ENCODE peak calls at places on chromosomes 6 and 20, in seven cellular contexts. One of them, this sample, is unnamed.

GRCh38 chr20:60921021-60921622 is 330.9 kb upstream of the CDH4 start:
- DNase-seq in cardiac fibroblast: peak; percentile 40
- DNase-seq in AG04450: no peak
- DNase-seq in heart right ventricle: peak; percentile 43
- DNase-seq in NB4: no peak
- DNase-seq in brain microvascular endothelial cell: no peak
- DNase-seq in CD8-positive, alpha-beta T cell: no peak
- DNase-seq in this sample: no peak

GRCh38 chr20:50295762-50296449 is 105.3 kb downstream of the CEBPB start:
- DNase-seq in cardiac fibroblast: no peak
- DNase-seq in CD8-positive, alpha-beta T cell: no peak
- DNase-seq in NB4: no peak
- DNase-seq in brain microvascular endothelial cell: no peak
- DNase-seq in AG04450: no peak
- DNase-seq in heart right ventricle: no peak
- DNase-seq in this sample: no peak

GRCh38 chr6:21987501-21987957 is 309.3 kb downstream of the PRL start:
- DNase-seq in cardiac fibroblast: peak; percentile 94
- DNase-seq in CD8-positive, alpha-beta T cell: no peak
- DNase-seq in heart right ventricle: peak; percentile 43
- DNase-seq in NB4: peak; percentile 82
- DNase-seq in AG04450: peak; percentile 86
- DNase-seq in brain microvascular endothelial cell: peak; percentile 97
- DNase-seq in this sample: peak; percentile 63

GRCh38 chr6:130927305-130927704 is 100.1 kb downstream of the SMLR1 start:
- DNase-seq in CD8-positive, alpha-beta T cell: no peak
- DNase-seq in AG04450: no peak
- DNase-seq in NB4: peak; percentile 13
- DNase-seq in brain microvascular endothelial cell: no peak
- DNase-seq in heart right ventricle: no peak
- DNase-seq in cardiac fibroblast: no peak
- DNase-seq in this sample: no peak

GRCh38 chr6:3209114-3210023 is 18.1 kb downstream of the TUBB2B start:
- DNase-seq in cardiac fibroblast: peak; percentile 98
- DNase-seq in AG04450: peak; percentile 68
- DNase-seq in brain microvascular endothelial cell: peak; percentile 98
- DNase-seq in CD8-positive, alpha-beta T cell: no peak
- DNase-seq in NB4: peak; percentile 40
- DNase-seq in heart right ventricle: no peak
- DNase-seq in this sample: peak; percentile 99

GRCh38 chr20:35320396-35321126 is 28.3 kb upstream of the FAM83C start:
- DNase-seq in heart right ventricle: no peak
- DNase-seq in NB4: no peak
- DNase-seq in CD8-positive, alpha-beta T cell: no peak
- DNase-seq in cardiac fibroblast: peak; percentile 84
- DNase-seq in AG04450: no peak
- DNase-seq in brain microvascular endothelial cell: peak; percentile 95
- DNase-seq in this sample: peak; percentile 82

GRCh38 chr6:26394289-26394688 is 7.8 kb upstream of the BTN3A1 start:
- DNase-seq in brain microvascular endothelial cell: peak; percentile 86
- DNase-seq in NB4: no peak
- DNase-seq in heart right ventricle: no peak
- DNase-seq in AG04450: peak; percentile 32
- DNase-seq in cardiac fibroblast: peak; percentile 88
- DNase-seq in CD8-positive, alpha-beta T cell: no peak
- DNase-seq in this sample: peak; percentile 87

GRCh38 chr20:4956200-4956810 is 45.0 kb downstream of the SLC23A2 start:
- DNase-seq in AG04450: no peak
- DNase-seq in NB4: peak; percentile 82
- DNase-seq in cardiac fibroblast: peak; percentile 79
- DNase-seq in heart right ventricle: no peak
- DNase-seq in brain microvascular endothelial cell: no peak
- DNase-seq in CD8-positive, alpha-beta T cell: no peak
- DNase-seq in this sample: peak; percentile 30

GRCh38 chr20:58822175-58822574 is 28.5 kb downstream of the GNAS-AS1 start:
- DNase-seq in CD8-positive, alpha-beta T cell: no peak
- DNase-seq in heart right ventricle: no peak
- DNase-seq in NB4: no peak
- DNase-seq in AG04450: no peak
- DNase-seq in brain microvascular endothelial cell: no peak
- DNase-seq in cardiac fibroblast: no peak
- DNase-seq in this sample: no peak

GRCh38 chr6:131954099-131954774 is 3.1 kb upstream of the CCN2 start:
- DNase-seq in NB4: no peak
- DNase-seq in brain microvascular endothelial cell: peak; percentile 82
- DNase-seq in CD8-positive, alpha-beta T cell: no peak
- DNase-seq in AG04450: no peak
- DNase-seq in heart right ventricle: no peak
- DNase-seq in cardiac fibroblast: peak; percentile 80
- DNase-seq in this sample: no peak

GRCh38 chr6:155517282-155517681 is 61.6 kb upstream of the NOX3 start:
- DNase-seq in cardiac fibroblast: no peak
- DNase-seq in AG04450: no peak
- DNase-seq in brain microvascular endothelial cell: no peak
- DNase-seq in CD8-positive, alpha-beta T cell: no peak
- DNase-seq in NB4: no peak
- DNase-seq in heart right ventricle: no peak
- DNase-seq in this sample: no peak

GRCh38 chr6:8334113-8334512 is 101.2 kb downstream of the SLC35B3 start:
- DNase-seq in NB4: no peak
- DNase-seq in heart right ventricle: no peak
- DNase-seq in AG04450: no peak
- DNase-seq in brain microvascular endothelial cell: no peak
- DNase-seq in CD8-positive, alpha-beta T cell: no peak
- DNase-seq in cardiac fibroblast: no peak
- DNase-seq in this sample: no peak

GRCh38 chr6:2999621-3000455 is at the start of gene NQO2:
- DNase-seq in heart right ventricle: peak; percentile 97
- DNase-seq in cardiac fibroblast: peak; percentile 88
- DNase-seq in CD8-positive, alpha-beta T cell: peak; percentile 85
- DNase-seq in NB4: peak; percentile 86
- DNase-seq in AG04450: peak; percentile 34
- DNase-seq in brain microvascular endothelial cell: peak; percentile 75
- DNase-seq in this sample: peak; percentile 94

GRCh38 chr6:3990692-3991491 is 88.0 kb downstream of the FAM217A start:
- DNase-seq in CD8-positive, alpha-beta T cell: peak; percentile 65
- DNase-seq in heart right ventricle: peak; percentile 85
- DNase-seq in NB4: peak; percentile 82
- DNase-seq in cardiac fibroblast: peak; percentile 94
- DNase-seq in brain microvascular endothelial cell: peak; percentile 90
- DNase-seq in AG04450: peak; percentile 76
- DNase-seq in this sample: peak; percentile 94

GRCh38 chr20:45817652-45818194 is 5.3 kb downstream of the UBE2C start:
- DNase-seq in AG04450: peak; percentile 57
- DNase-seq in cardiac fibroblast: peak; percentile 89
- DNase-seq in NB4: no peak
- DNase-seq in brain microvascular endothelial cell: peak; percentile 71
- DNase-seq in heart right ventricle: no peak
- DNase-seq in CD8-positive, alpha-beta T cell: no peak
- DNase-seq in this sample: peak; percentile 81

GRCh38 chr20:57441510-57442154 is 50.4 kb downstream of the RBM38 start:
- DNase-seq in brain microvascular endothelial cell: no peak
- DNase-seq in cardiac fibroblast: no peak
- DNase-seq in AG04450: no peak
- DNase-seq in CD8-positive, alpha-beta T cell: no peak
- DNase-seq in NB4: no peak
- DNase-seq in heart right ventricle: no peak
- DNase-seq in this sample: no peak

GRCh38 chr6:159257846-159258245 is 88.6 kb downstream of the FNDC1 start:
- DNase-seq in cardiac fibroblast: peak; percentile 12
- DNase-seq in CD8-positive, alpha-beta T cell: no peak
- DNase-seq in brain microvascular endothelial cell: no peak
- DNase-seq in AG04450: no peak
- DNase-seq in heart right ventricle: no peak
- DNase-seq in NB4: no peak
- DNase-seq in this sample: peak; percentile 24

GRCh38 chr6:10721850-10722569 is 860 bp upstream of the TMEM14C start:
- DNase-seq in brain microvascular endothelial cell: no peak
- DNase-seq in NB4: no peak
- DNase-seq in AG04450: no peak
- DNase-seq in heart right ventricle: no peak
- DNase-seq in CD8-positive, alpha-beta T cell: no peak
- DNase-seq in cardiac fibroblast: no peak
- DNase-seq in this sample: no peak

GRCh38 chr6:137188855-137189254 is 15.4 kb upstream of the IL22RA2 start:
- DNase-seq in CD8-positive, alpha-beta T cell: no peak
- DNase-seq in NB4: peak; percentile 60
- DNase-seq in AG04450: no peak
- DNase-seq in heart right ventricle: no peak
- DNase-seq in brain microvascular endothelial cell: no peak
- DNase-seq in cardiac fibroblast: peak; percentile 33
- DNase-seq in this sample: no peak

GRCh38 chr6:137190710-137191109 is 17.3 kb upstream of the IL22RA2 start:
- DNase-seq in brain microvascular endothelial cell: no peak
- DNase-seq in NB4: no peak
- DNase-seq in heart right ventricle: no peak
- DNase-seq in CD8-positive, alpha-beta T cell: no peak
- DNase-seq in AG04450: no peak
- DNase-seq in cardiac fibroblast: no peak
- DNase-seq in this sample: no peak

GRCh38 chr6:137182654-137183073 is 9.2 kb upstream of the IL22RA2 start:
- DNase-seq in heart right ventricle: no peak
- DNase-seq in AG04450: no peak
- DNase-seq in CD8-positive, alpha-beta T cell: no peak
- DNase-seq in NB4: no peak
- DNase-seq in cardiac fibroblast: no peak
- DNase-seq in brain microvascular endothelial cell: no peak
- DNase-seq in this sample: no peak

GRCh38 chr6:137181876-137182653 is 8.6 kb upstream of the IL22RA2 start:
- DNase-seq in cardiac fibroblast: no peak
- DNase-seq in AG04450: no peak
- DNase-seq in heart right ventricle: no peak
- DNase-seq in NB4: no peak
- DNase-seq in CD8-positive, alpha-beta T cell: no peak
- DNase-seq in brain microvascular endothelial cell: no peak
- DNase-seq in this sample: no peak

GRCh38 chr6:137185290-137185689 is 11.8 kb upstream of the IL22RA2 start:
- DNase-seq in brain microvascular endothelial cell: no peak
- DNase-seq in heart right ventricle: no peak
- DNase-seq in CD8-positive, alpha-beta T cell: no peak
- DNase-seq in AG04450: no peak
- DNase-seq in cardiac fibroblast: no peak
- DNase-seq in NB4: no peak
- DNase-seq in this sample: no peak
- H3K4me3 ChIP-seq in brain microvascular endothelial cell: no peak overlapping the region
- H3K4me3 ChIP-seq in heart right ventricle: no peak overlapping the region
- H3K4me3 ChIP-seq in CD8-positive, alpha-beta T cell: no peak overlapping the region
- H3K4me3 ChIP-seq in AG04450: no peak overlapping the region
- H3K4me3 ChIP-seq in cardiac fibroblast: no peak overlapping the region
- H3K4me3 ChIP-seq in NB4: no peak overlapping the region
- H3K4me3 ChIP-seq in this sample: no peak overlapping the region

DNA sequence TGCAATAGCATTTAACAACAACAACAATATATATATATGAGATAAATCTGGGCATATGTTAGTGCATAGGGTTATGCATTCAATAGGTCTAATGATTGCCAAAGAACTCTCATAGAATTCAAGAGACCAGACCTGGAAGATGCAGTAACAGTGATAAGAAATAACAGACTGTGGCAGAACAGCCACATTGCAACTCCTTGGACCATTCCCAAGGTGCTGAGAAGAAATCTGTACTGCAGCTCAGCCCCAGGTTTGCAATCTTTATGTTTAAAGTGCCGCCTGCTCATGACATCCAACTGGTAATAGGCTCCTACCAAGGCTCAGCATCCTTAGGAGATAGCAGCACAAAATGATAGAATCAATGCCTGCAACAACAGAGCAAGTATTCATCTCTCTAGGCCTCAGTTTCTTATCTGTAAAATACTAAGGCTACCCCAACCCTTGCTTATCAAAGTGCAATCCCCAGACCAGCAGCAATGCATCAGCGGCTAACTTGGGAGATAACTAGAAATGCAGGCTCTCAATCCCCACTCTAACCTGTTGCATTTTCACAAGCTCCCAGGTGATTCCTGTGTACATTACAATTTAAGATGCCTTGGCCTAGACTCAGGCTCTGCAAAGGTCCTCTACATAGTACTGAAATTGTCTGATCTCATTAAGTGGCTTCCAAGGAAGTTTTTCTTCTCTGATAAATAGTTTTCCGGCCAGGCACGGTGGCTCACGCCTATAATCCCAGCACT is 30.6 kb upstream of the PIM1 start:
- DNase-seq in cardiac fibroblast: no peak
- DNase-seq in heart right ventricle: no peak
- DNase-seq in AG04450: no peak
- DNase-seq in NB4: no peak
- DNase-seq in brain microvascular endothelial cell: no peak
- DNase-seq in CD8-positive, alpha-beta T cell: no peak
- DNase-seq in this sample: no peak
- H3K4me3 ChIP-seq in cardiac fibroblast: no peak overlapping the region
- H3K4me3 ChIP-seq in heart right ventricle: no peak overlapping the region
- H3K4me3 ChIP-seq in AG04450: no peak overlapping the region
- H3K4me3 ChIP-seq in NB4: no peak overlapping the region
- H3K4me3 ChIP-seq in brain microvascular endothelial cell: no peak overlapping the region
- H3K4me3 ChIP-seq in CD8-positive, alpha-beta T cell: no peak overlapping the region
- H3K4me3 ChIP-seq in this sample: no peak overlapping the region

GRCh38 chr6:104941694-104942177 is 15.2 kb upstream of the LIN28B start:
- DNase-seq in AG04450: no peak
- DNase-seq in cardiac fibroblast: no peak
- DNase-seq in NB4: no peak
- DNase-seq in CD8-positive, alpha-beta T cell: no peak
- DNase-seq in brain microvascular endothelial cell: no peak
- DNase-seq in heart right ventricle: no peak
- DNase-seq in this sample: no peak
- H3K4me3 ChIP-seq in AG04450: peak overlapping the region; percentile 37
- H3K4me3 ChIP-seq in cardiac fibroblast: no peak overlapping the region
- H3K4me3 ChIP-seq in NB4: no peak overlapping the region
- H3K4me3 ChIP-seq in CD8-positive, alpha-beta T cell: peak overlapping the region; percentile 22
- H3K4me3 ChIP-seq in brain microvascular endothelial cell: no peak overlapping the region
- H3K4me3 ChIP-seq in heart right ventricle: no peak overlapping the region
- H3K4me3 ChIP-seq in this sample: peak overlapping the region; percentile 22

GRCh38 chr6:100257661-100258395 is 206.9 kb downstream of the SIM1 start:
- DNase-seq in cardiac fibroblast: peak; percentile 70
- DNase-seq in brain microvascular endothelial cell: peak; percentile 82
- DNase-seq in CD8-positive, alpha-beta T cell: no peak
- DNase-seq in NB4: peak; percentile 63
- DNase-seq in heart right ventricle: no peak
- DNase-seq in AG04450: peak; percentile 15
- DNase-seq in this sample: peak; percentile 62
- H3K4me3 ChIP-seq in cardiac fibroblast: no peak overlapping the region
- H3K4me3 ChIP-seq in brain microvascular endothelial cell: peak overlapping the region; percentile 15
- H3K4me3 ChIP-seq in CD8-positive, alpha-beta T cell: no peak overlapping the region
- H3K4me3 ChIP-seq in NB4: no peak overlapping the region
- H3K4me3 ChIP-seq in heart right ventricle: no peak overlapping the region
- H3K4me3 ChIP-seq in AG04450: peak overlapping the region; percentile 21
- H3K4me3 ChIP-seq in this sample: peak overlapping the region; percentile 28

GRCh38 chr6:169253341-169253740 is 305 bp downstream of the THBS2 start:
- DNase-seq in heart right ventricle: no peak
- DNase-seq in NB4: no peak
- DNase-seq in AG04450: no peak
- DNase-seq in cardiac fibroblast: no peak
- DNase-seq in brain microvascular endothelial cell: no peak
- DNase-seq in CD8-positive, alpha-beta T cell: no peak
- DNase-seq in this sample: no peak
- H3K4me3 ChIP-seq in heart right ventricle: peak overlapping the region; percentile 35
- H3K4me3 ChIP-seq in NB4: no peak overlapping the region
- H3K4me3 ChIP-seq in AG04450: peak overlapping the region; percentile 77
- H3K4me3 ChIP-seq in cardiac fibroblast: peak overlapping the region; percentile 60
- H3K4me3 ChIP-seq in brain microvascular endothelial cell: peak overlapping the region; percentile 87
- H3K4me3 ChIP-seq in CD8-positive, alpha-beta T cell: peak overlapping the region; percentile 29
- H3K4me3 ChIP-seq in this sample: peak overlapping the region; percentile 84